ENCODE peak calls at places on chromosomes 11 and 22, in five cellular contexts. G, K, J, C and X are unnamed samples.

GRCh38 chr11:128324531-128325141 is 262.7 kb downstream of the ETS1 start:
- DNase-seq in G (no peak), K (no peak), J (no peak), C (no peak), X (no peak)

GRCh38 chr11:3939651-3940190 is 84.3 kb downstream of the STIM1 start:
- DNase-seq in G (no peak), K (no peak), J (no peak), C (peak), X (no peak)

GRCh38 chr11:130448416-130449068 is at the start of gene ADAMTS15:
- DNase-seq in G (peak), K (peak), J (peak), C (peak), X (no peak)

GRCh38 chr11:2134022-2135010 is 4.9 kb downstream of the IGF2 start:
- DNase-seq in G (no peak), K (no peak), J (no peak), C (no peak), X (no peak)

GRCh38 chr11:1499899-1500298 is 13.3 kb upstream of the MOB2 start:
- DNase-seq in G (no peak), K (no peak), J (no peak), C (no peak), X (peak)

GRCh38 chr11:123166095-123166559 is 28.9 kb downstream of the CLMP start:
- DNase-seq in G (no peak), K (no peak), J (peak), C (peak), X (no peak)

GRCh38 chr11:17763703-17764102 is 29.1 kb downstream of the KCNC1 start:
- DNase-seq in G (no peak), K (no peak), J (no peak), C (no peak), X (no peak)

GRCh38 chr22:35684270-35684700 is 33.4 kb upstream of the APOL5 start:
- DNase-seq in G (no peak), K (no peak), J (peak), C (peak), X (no peak)

GRCh38 chr11:47672283-47672730 is 29.9 kb upstream of the MTCH2 start:
- DNase-seq in G (no peak), K (no peak), J (no peak), C (peak), X (no peak)

GRCh38 chr11:116535120-116535519 is 237.7 kb downstream of the BUD13 start:
- DNase-seq in G (no peak), K (peak), J (no peak), C (no peak), X (no peak)

GRCh38 chr11:86876716-86877234 is 76.4 kb downstream of the PRSS23 start:
- DNase-seq in G (no peak), K (no peak), J (no peak), C (no peak), X (no peak)

GRCh38 chr11:2771758-2772466 is 72.1 kb upstream of the KCNQ1OT1 start:
- DNase-seq in G (no peak), K (peak), J (peak), C (no peak), X (peak)

GRCh38 chr11:102061276-102061675 is 14.0 kb downstream of the CFAP300 start:
- DNase-seq in G (no peak), K (no peak), J (no peak), C (peak), X (no peak)

GRCh38 chr22:25482868-25483639 is 81.4 kb upstream of the GRK3 start:
- DNase-seq in G (no peak), K (peak), J (no peak), C (no peak), X (no peak)

GRCh38 chr11:65262381-65262680 is 569 bp downstream of the POLA2 start:
- DNase-seq in G (no peak), K (no peak), J (no peak), C (no peak), X (peak)

GRCh38 chr11:22828373-22828772 is 1.2 kb downstream of the SVIP start:
- DNase-seq in G (no peak), K (no peak), J (no peak), C (no peak), X (no peak)

GRCh38 chr22:44381761-44382454 is 69.2 kb upstream of the SHISAL1 start:
- DNase-seq in G (no peak), K (no peak), J (no peak), C (no peak), X (peak)

GRCh38 chr11:62593434-62594044 is 2.2 kb upstream of the TUT1 start:
- DNase-seq in G (peak), K (peak), J (peak), C (peak), X (peak)

GRCh38 chr11:68792400-68792955 is 41.2 kb upstream of the TESMIN start:
- DNase-seq in G (no peak), K (no peak), J (no peak), C (no peak), X (no peak)

GRCh38 chr11:47378836-47379170 is 456 bp upstream of the SPI1 start:
- DNase-seq in G (no peak), K (no peak), J (no peak), C (no peak), X (no peak)

GRCh38 chr22:37985751-37986281 is 1.5 kb upstream of the SOX10 start:
- DNase-seq in G (no peak), K (no peak), J (no peak), C (no peak), X (no peak)

GRCh38 chr11:114180301-114181055 is 115.7 kb upstream of the NNMT start:
- DNase-seq in G (no peak), K (no peak), J (peak), C (peak), X (no peak)

GRCh38 chr11:41498726-41499125 is 39.3 kb upstream of the LRRC4C start:
- DNase-seq in G (no peak), K (no peak), J (no peak), C (peak), X (no peak)
- TF ChIP-seq CTCF in G (peak), K (no peak), J (peak), C (no peak), X (no peak)

DNA sequence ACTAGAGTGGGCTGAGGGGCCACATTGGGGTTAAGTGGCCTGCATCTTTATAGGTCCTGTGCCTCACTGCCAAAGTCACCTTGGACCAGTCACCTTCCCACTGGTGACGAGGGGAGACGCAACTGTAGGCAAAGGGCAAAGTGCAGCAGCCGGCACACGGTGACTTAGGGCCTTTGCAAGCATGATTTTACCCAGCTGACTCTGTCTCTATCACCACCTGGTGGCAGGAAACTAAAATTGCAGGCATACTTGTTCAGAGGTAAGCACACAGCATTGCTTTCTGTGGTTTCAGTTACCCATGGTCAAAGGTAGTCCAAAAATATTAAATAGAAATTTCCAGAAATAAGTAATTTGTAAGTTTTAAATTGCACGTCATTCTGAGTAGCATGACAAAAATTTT is 1164.4 kb downstream of the BRD1 start:
- DNase-seq in G (no peak), K (no peak), J (peak), C (no peak), X (no peak)
- TF ChIP-seq CTCF in G (no peak), K (no peak), J (peak), C (peak), X (peak)

GRCh38 chr11:27403195-27403594 is 40.2 kb upstream of the CCDC34 start:
- DNase-seq in G (no peak), K (no peak), J (no peak), C (no peak), X (no peak)
- TF ChIP-seq CTCF in G (no peak), K (no peak), J (no peak), C (no peak), X (no peak)

GRCh38 chr11:132992838-132993680 is 539.2 kb downstream of the OPCML start:
- DNase-seq in G (no peak), K (no peak), J (no peak), C (peak), X (no peak)
- TF ChIP-seq CTCF in G (no peak), K (no peak), J (peak), C (peak), X (no peak)

GRCh38 chr11:57299150-57299737 is 25.5 kb downstream of the TNKS1BP1 start:
- DNase-seq in G (no peak), K (no peak), J (no peak), C (no peak), X (no peak)
- TF ChIP-seq CTCF in G (no peak), K (no peak), J (no peak), C (no peak), X (no peak)

DNA sequence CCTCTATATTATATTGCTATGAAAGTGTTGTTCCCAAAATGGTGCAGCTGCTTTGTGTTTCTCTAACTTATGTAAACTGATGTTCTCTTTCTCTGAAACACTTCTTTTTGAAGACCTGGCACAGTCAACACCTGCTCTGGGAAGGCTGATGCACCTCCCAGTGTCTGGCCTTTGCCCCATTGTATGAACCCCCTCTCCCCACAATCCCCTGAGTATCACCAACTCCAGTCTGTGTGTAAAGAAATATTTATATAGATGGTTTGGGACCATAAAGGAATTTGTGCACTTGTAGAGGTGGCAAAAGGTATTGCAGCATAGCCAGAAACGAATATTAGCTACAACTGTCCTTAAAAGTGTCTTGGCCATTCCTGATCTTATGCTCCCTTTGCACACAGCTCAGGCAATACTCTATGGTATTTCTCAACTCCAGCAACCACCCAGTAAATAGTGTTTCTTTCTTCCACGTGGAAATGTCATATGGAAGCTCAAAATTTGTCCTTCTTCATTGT is 365.2 kb upstream of the DDI1 start:
- DNase-seq in G (no peak), K (no peak), J (no peak), C (no peak), X (no peak)
- TF ChIP-seq CTCF in G (no peak), K (no peak), J (peak), C (no peak), X (no peak)

GRCh38 chr11:108543316-108543955 is 45.3 kb upstream of the POGLUT3 start:
- DNase-seq in G (no peak), K (no peak), J (no peak), C (no peak), X (no peak)
- TF ChIP-seq CTCF in G (no peak), K (no peak), J (no peak), C (no peak), X (no peak)

DNA sequence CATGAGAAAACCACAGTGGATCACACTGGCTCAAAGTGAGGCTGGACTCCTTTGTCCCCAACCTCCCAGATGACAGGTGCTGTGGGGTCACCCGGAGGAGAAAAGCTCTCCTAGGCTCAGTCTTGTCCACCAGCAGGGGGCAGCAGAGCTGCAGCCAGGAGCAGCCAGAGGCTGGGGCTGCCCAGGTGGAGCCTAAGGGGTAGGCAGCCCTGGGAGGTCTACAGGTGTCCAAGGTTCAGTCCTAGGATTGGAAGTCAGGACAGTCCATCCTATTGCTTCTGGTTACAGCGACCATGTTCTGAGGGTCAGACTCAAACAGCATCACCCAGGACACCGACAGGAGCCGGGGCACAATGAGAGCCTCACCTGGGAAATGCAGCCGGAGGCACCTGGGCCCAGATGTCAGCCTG is 77.6 kb upstream of the IGLL5 start:
- DNase-seq in G (no peak), K (no peak), J (peak), C (no peak), X (peak)
- TF ChIP-seq CTCF in G (no peak), K (peak), J (peak), C (no peak), X (peak)